ENCODE peak calls at places on chromosomes 12 and 14, in five cellular contexts. One of them, this sample, is unnamed.

GRCh38 chr14:44149597-44149996 is 357.5 kb downstream of the FSCB start:
- DNase-seq in stomach: no peak
- DNase-seq in fibroblast of lung: no peak
- DNase-seq in heart left ventricle: no peak
- DNase-seq in Peyer's patch: no peak
- DNase-seq in this sample: no peak

GRCh38 chr12:27957366-27957765 is 15.2 kb downstream of the PTHLH start:
- DNase-seq in stomach: no peak
- DNase-seq in fibroblast of lung: no peak
- DNase-seq in heart left ventricle: no peak
- DNase-seq in Peyer's patch: no peak
- DNase-seq in this sample: no peak

GRCh38 chr12:116977465-116978380 is 67.0 kb downstream of the FBXW8 start:
- DNase-seq in stomach: no peak
- DNase-seq in fibroblast of lung: no peak
- DNase-seq in heart left ventricle: no peak
- DNase-seq in Peyer's patch: no peak
- DNase-seq in this sample: no peak

GRCh38 chr12:75592086-75592485 is 80.7 kb upstream of the KRR1 start:
- DNase-seq in stomach: no peak
- DNase-seq in fibroblast of lung: no peak
- DNase-seq in heart left ventricle: no peak
- DNase-seq in Peyer's patch: no peak
- DNase-seq in this sample: no peak

GRCh38 chr14:91392623-91393303 is 24.9 kb downstream of the CCDC88C start:
- DNase-seq in stomach: no peak
- DNase-seq in fibroblast of lung: no peak
- DNase-seq in heart left ventricle: no peak
- DNase-seq in Peyer's patch: no peak
- DNase-seq in this sample: no peak

GRCh38 chr12:388547-389137 is 478 bp downstream of the KDM5A start:
- DNase-seq in stomach: no peak
- DNase-seq in fibroblast of lung: peak; percentile 21
- DNase-seq in heart left ventricle: no peak
- DNase-seq in Peyer's patch: peak; percentile 59
- DNase-seq in this sample: no peak

GRCh38 chr14:55366271-55366670 is 45.4 kb downstream of the ATG14 start:
- DNase-seq in stomach: no peak
- DNase-seq in fibroblast of lung: peak; percentile 53
- DNase-seq in heart left ventricle: no peak
- DNase-seq in Peyer's patch: no peak
- DNase-seq in this sample: peak; percentile 33

GRCh38 chr12:49824886-49825285 is 3.3 kb downstream of the NCKAP5L start:
- DNase-seq in stomach: no peak
- DNase-seq in fibroblast of lung: peak; percentile 83
- DNase-seq in heart left ventricle: no peak
- DNase-seq in Peyer's patch: no peak
- DNase-seq in this sample: no peak

GRCh38 chr14:102516531-102517411 is 7.2 kb upstream of the ANKRD9 start:
- DNase-seq in stomach: peak; percentile 68
- DNase-seq in fibroblast of lung: no peak
- DNase-seq in heart left ventricle: peak; percentile 73
- DNase-seq in Peyer's patch: peak; percentile 78
- DNase-seq in this sample: no peak

GRCh38 chr14:50936882-50937281 is 7.4 kb downstream of the PYGL start:
- DNase-seq in stomach: no peak
- DNase-seq in fibroblast of lung: no peak
- DNase-seq in heart left ventricle: no peak
- DNase-seq in Peyer's patch: no peak
- DNase-seq in this sample: no peak

GRCh38 chr12:99911967-99912366 is 72.8 kb downstream of the ANKS1B start:
- DNase-seq in stomach: no peak
- DNase-seq in fibroblast of lung: peak; percentile 22
- DNase-seq in heart left ventricle: no peak
- DNase-seq in Peyer's patch: no peak
- DNase-seq in this sample: no peak

GRCh38 chr14:96158735-96159134 is 45.9 kb upstream of the BDKRB2 start:
- DNase-seq in stomach: peak; percentile 16
- DNase-seq in fibroblast of lung: no peak
- DNase-seq in heart left ventricle: no peak
- DNase-seq in Peyer's patch: peak; percentile 28
- DNase-seq in this sample: no peak

GRCh38 chr12:49537709-49538601 is 875 bp upstream of the KCNH3 start:
- DNase-seq in stomach: peak; percentile 29
- DNase-seq in fibroblast of lung: no peak
- DNase-seq in heart left ventricle: no peak
- DNase-seq in Peyer's patch: no peak
- DNase-seq in this sample: no peak

GRCh38 chr14:47993883-47994282 is 318.5 kb upstream of the MDGA2 start:
- DNase-seq in stomach: no peak
- DNase-seq in fibroblast of lung: no peak
- DNase-seq in heart left ventricle: no peak
- DNase-seq in Peyer's patch: no peak
- DNase-seq in this sample: no peak

GRCh38 chr14:55139696-55140509 is 10.9 kb downstream of the LGALS3 start:
- DNase-seq in stomach: no peak
- DNase-seq in fibroblast of lung: no peak
- DNase-seq in heart left ventricle: no peak
- DNase-seq in Peyer's patch: no peak
- DNase-seq in this sample: no peak

GRCh38 chr12:115489253-115489652 is 788.2 kb downstream of the MED13L start:
- DNase-seq in stomach: no peak
- DNase-seq in fibroblast of lung: no peak
- DNase-seq in heart left ventricle: peak; percentile 34
- DNase-seq in Peyer's patch: no peak
- DNase-seq in this sample: no peak

GRCh38 chr14:65286443-65286842 is 126.1 kb upstream of the FUT8 start:
- DNase-seq in stomach: peak; percentile 24
- DNase-seq in fibroblast of lung: no peak
- DNase-seq in heart left ventricle: no peak
- DNase-seq in Peyer's patch: no peak
- DNase-seq in this sample: no peak

GRCh38 chr12:94322346-94322745 is 137.3 kb downstream of the CEP83 start:
- DNase-seq in stomach: no peak
- DNase-seq in fibroblast of lung: no peak
- DNase-seq in heart left ventricle: no peak
- DNase-seq in Peyer's patch: no peak
- DNase-seq in this sample: no peak

GRCh38 chr12:131828671-131829350 is 618 bp downstream of the MMP17 start:
- DNase-seq in stomach: no peak
- DNase-seq in fibroblast of lung: no peak
- DNase-seq in heart left ventricle: peak; percentile 23
- DNase-seq in Peyer's patch: no peak
- DNase-seq in this sample: no peak

GRCh38 chr12:1660304-1661187 is 30.3 kb upstream of the ADIPOR2 start:
- DNase-seq in stomach: peak; percentile 96
- DNase-seq in fibroblast of lung: no peak
- DNase-seq in heart left ventricle: peak; percentile 44
- DNase-seq in Peyer's patch: peak; percentile 93
- DNase-seq in this sample: no peak

GRCh38 chr12:29148958-29149690 is at the start of gene FAR2:
- DNase-seq in stomach: peak; percentile 43
- DNase-seq in fibroblast of lung: peak; percentile 53
- DNase-seq in heart left ventricle: peak; percentile 68
- DNase-seq in Peyer's patch: peak; percentile 74
- DNase-seq in this sample: no peak

GRCh38 chr12:1798734-1799067 is 21.7 kb upstream of the LRTM2 start:
- DNase-seq in stomach: no peak
- DNase-seq in fibroblast of lung: no peak
- DNase-seq in heart left ventricle: no peak
- DNase-seq in Peyer's patch: peak; percentile 43
- DNase-seq in this sample: no peak

GRCh38 chr12:53219956-53220856 is 11.8 kb downstream of the RARG start:
- DNase-seq in stomach: peak; percentile 72
- DNase-seq in fibroblast of lung: peak; percentile 82
- DNase-seq in heart left ventricle: peak; percentile 49
- DNase-seq in Peyer's patch: peak; percentile 93
- DNase-seq in this sample: no peak

GRCh38 chr12:85657251-85657650 is 179.0 kb downstream of the RASSF9 start:
- DNase-seq in stomach: no peak
- DNase-seq in fibroblast of lung: no peak
- DNase-seq in heart left ventricle: no peak
- DNase-seq in Peyer's patch: no peak
- DNase-seq in this sample: no peak

GRCh38 chr12:85656561-85656960 is 179.6 kb downstream of the RASSF9 start:
- DNase-seq in stomach: no peak
- DNase-seq in fibroblast of lung: no peak
- DNase-seq in heart left ventricle: no peak
- DNase-seq in Peyer's patch: no peak
- DNase-seq in this sample: no peak

GRCh38 chr12:85659754-85660530 is 176.3 kb downstream of the RASSF9 start:
- DNase-seq in stomach: no peak
- DNase-seq in fibroblast of lung: no peak
- DNase-seq in heart left ventricle: no peak
- DNase-seq in Peyer's patch: no peak
- DNase-seq in this sample: no peak

GRCh38 chr12:85658236-85658635 is 178.0 kb downstream of the RASSF9 start:
- DNase-seq in stomach: no peak
- DNase-seq in fibroblast of lung: no peak
- DNase-seq in heart left ventricle: no peak
- DNase-seq in Peyer's patch: no peak
- DNase-seq in this sample: no peak

DNA sequence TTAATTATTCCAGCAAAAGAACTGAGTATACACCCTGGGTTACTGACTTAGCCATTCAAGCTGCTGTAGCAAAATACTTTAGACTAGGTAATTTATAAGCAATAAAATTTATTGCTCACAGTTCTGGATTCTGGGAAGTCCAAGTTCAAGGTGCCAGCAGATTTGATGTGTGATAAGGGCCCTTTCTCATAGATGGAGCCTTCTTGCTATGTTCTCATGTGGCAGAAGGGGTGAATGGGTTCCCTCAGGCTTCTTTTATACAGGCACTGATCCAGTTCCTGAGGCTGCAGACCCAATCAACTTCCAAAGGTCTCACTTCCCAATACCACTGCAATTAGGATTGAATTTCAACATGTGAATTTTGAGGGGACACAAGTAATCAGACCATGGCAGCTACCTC is 178.4 kb downstream of the RASSF9 start:
- DNase-seq in stomach: no peak
- DNase-seq in fibroblast of lung: no peak
- DNase-seq in heart left ventricle: no peak
- DNase-seq in Peyer's patch: no peak
- DNase-seq in this sample: no peak
- TF ChIP-seq CTCF in stomach: no peak
- TF ChIP-seq CTCF in fibroblast of lung: no peak
- TF ChIP-seq CTCF in heart left ventricle: no peak
- TF ChIP-seq CTCF in Peyer's patch: no peak
- TF ChIP-seq CTCF in this sample: no peak

GRCh38 chr14:37584211-37585100 is 10.6 kb downstream of the FOXA1 start:
- DNase-seq in stomach: peak; percentile 61
- DNase-seq in fibroblast of lung: no peak
- DNase-seq in heart left ventricle: no peak
- DNase-seq in Peyer's patch: no peak
- DNase-seq in this sample: no peak
- H3K4me3 ChIP-seq in stomach: peak overlapping the region; percentile 50
- H3K4me3 ChIP-seq in fibroblast of lung: no peak overlapping the region
- H3K4me3 ChIP-seq in heart left ventricle: no peak overlapping the region
- H3K4me3 ChIP-seq in Peyer's patch: no peak overlapping the region
- H3K4me3 ChIP-seq in this sample: no peak overlapping the region

GRCh38 chr14:89241934-89242670 is 174.9 kb downstream of the FOXN3 start:
- DNase-seq in stomach: no peak
- DNase-seq in fibroblast of lung: no peak
- DNase-seq in heart left ventricle: no peak
- DNase-seq in Peyer's patch: no peak
- DNase-seq in this sample: no peak
- TF ChIP-seq CTCF in stomach: no peak
- TF ChIP-seq CTCF in fibroblast of lung: no peak
- TF ChIP-seq CTCF in heart left ventricle: no peak
- TF ChIP-seq CTCF in Peyer's patch: no peak
- TF ChIP-seq CTCF in this sample: no peak

DNA sequence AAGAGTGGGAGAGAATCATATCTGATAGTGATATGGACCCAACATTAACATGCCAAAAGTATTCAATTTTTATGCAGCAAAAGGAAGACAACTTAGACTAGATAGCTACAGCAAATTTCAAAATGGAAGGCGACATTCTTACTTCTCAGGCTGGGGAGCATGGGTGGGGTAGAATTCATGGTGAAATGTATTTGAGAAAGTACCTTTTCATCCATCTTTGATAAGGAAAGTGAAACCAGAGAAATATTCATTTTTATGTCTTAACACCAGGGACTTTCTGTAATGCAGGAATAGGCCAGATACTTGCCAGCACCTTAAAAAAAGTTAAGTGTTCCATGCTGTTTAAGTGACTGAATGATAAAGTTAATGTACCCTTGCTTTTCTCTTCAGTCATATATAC is 13.4 kb downstream of the BTG1 start:
- DNase-seq in stomach: no peak
- DNase-seq in fibroblast of lung: no peak
- DNase-seq in heart left ventricle: no peak
- DNase-seq in Peyer's patch: no peak
- DNase-seq in this sample: no peak
- H3K4me3 ChIP-seq in stomach: no peak overlapping the region
- H3K4me3 ChIP-seq in fibroblast of lung: peak overlapping the region; percentile 11
- H3K4me3 ChIP-seq in heart left ventricle: no peak overlapping the region
- H3K4me3 ChIP-seq in Peyer's patch: no peak overlapping the region
- H3K4me3 ChIP-seq in this sample: no peak overlapping the region

DNA sequence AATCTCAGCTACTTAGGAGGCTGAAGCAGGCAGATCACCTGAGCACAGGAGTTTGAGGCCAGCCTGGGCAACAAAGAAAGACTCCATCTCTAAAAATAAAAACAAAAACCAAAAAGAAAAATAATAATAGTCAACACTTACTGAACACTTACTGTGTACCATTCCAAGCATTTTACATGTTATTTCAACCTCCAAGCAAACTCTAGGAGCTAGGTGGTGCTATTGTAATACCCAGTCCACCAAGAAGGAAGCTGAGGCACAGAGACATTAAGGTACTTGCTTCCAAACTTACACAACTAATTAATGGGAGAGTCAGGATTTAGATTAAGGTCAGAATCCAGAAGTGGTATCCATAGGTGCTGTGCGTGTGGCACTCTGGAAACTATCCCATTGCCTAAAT is 13.7 kb upstream of the OR6J1 start:
- DNase-seq in stomach: no peak
- DNase-seq in fibroblast of lung: peak; percentile 62
- DNase-seq in heart left ventricle: no peak
- DNase-seq in Peyer's patch: no peak
- DNase-seq in this sample: no peak
- TF ChIP-seq CTCF in stomach: no peak
- TF ChIP-seq CTCF in fibroblast of lung: peak; percentile 63
- TF ChIP-seq CTCF in heart left ventricle: peak; percentile 32
- TF ChIP-seq CTCF in Peyer's patch: peak; percentile 35
- TF ChIP-seq CTCF in this sample: peak; percentile 16

This sample was measured in AG04449.